ENCODE peak calls at places on chromosomes 12 and 14, in ten cellular contexts. One of them, this sample, is unnamed.

GRCh38 chr12:10021342-10021741 is 9.1 kb upstream of the CLEC9A start:
- DNase-seq in psoas muscle: no peak
- DNase-seq in fibroblast of pulmonary artery: no peak
- DNase-seq in cardiac muscle cell: no peak
- DNase-seq in mammary epithelial cell: no peak
- DNase-seq in AG09309: no peak
- DNase-seq in cardiac fibroblast: no peak
- DNase-seq in mucosa of descending colon: no peak
- DNase-seq in CD8-positive, alpha-beta T cell: no peak
- DNase-seq in brain microvascular endothelial cell: no peak
- DNase-seq in this sample: no peak

GRCh38 chr14:56474419-56475022 is 105.1 kb upstream of the TMEM260 start:
- DNase-seq in brain microvascular endothelial cell: no peak
- DNase-seq in CD8-positive, alpha-beta T cell: no peak
- DNase-seq in AG09309: no peak
- DNase-seq in mammary epithelial cell: peak; percentile 13
- DNase-seq in fibroblast of pulmonary artery: peak; percentile 72
- DNase-seq in cardiac fibroblast: peak; percentile 58
- DNase-seq in psoas muscle: no peak
- DNase-seq in mucosa of descending colon: no peak
- DNase-seq in cardiac muscle cell: peak; percentile 65
- DNase-seq in this sample: peak; percentile 44

GRCh38 chr14:58876613-58877012 is 238.9 kb downstream of the DACT1 start:
- DNase-seq in mucosa of descending colon: no peak
- DNase-seq in AG09309: peak; percentile 74
- DNase-seq in brain microvascular endothelial cell: no peak
- DNase-seq in CD8-positive, alpha-beta T cell: no peak
- DNase-seq in mammary epithelial cell: no peak
- DNase-seq in cardiac muscle cell: peak; percentile 90
- DNase-seq in psoas muscle: no peak
- DNase-seq in fibroblast of pulmonary artery: peak; percentile 91
- DNase-seq in cardiac fibroblast: peak; percentile 86
- DNase-seq in this sample: no peak

GRCh38 chr12:30807695-30808034 is 52.9 kb upstream of the CAPRIN2 start:
- DNase-seq in fibroblast of pulmonary artery: no peak
- DNase-seq in cardiac fibroblast: no peak
- DNase-seq in AG09309: no peak
- DNase-seq in mucosa of descending colon: no peak
- DNase-seq in psoas muscle: no peak
- DNase-seq in CD8-positive, alpha-beta T cell: no peak
- DNase-seq in brain microvascular endothelial cell: no peak
- DNase-seq in mammary epithelial cell: no peak
- DNase-seq in cardiac muscle cell: no peak
- DNase-seq in this sample: no peak

GRCh38 chr14:79656496-79656895 is 554.8 kb downstream of the DIO2 start:
- DNase-seq in mammary epithelial cell: no peak
- DNase-seq in AG09309: no peak
- DNase-seq in CD8-positive, alpha-beta T cell: no peak
- DNase-seq in mucosa of descending colon: no peak
- DNase-seq in psoas muscle: no peak
- DNase-seq in brain microvascular endothelial cell: no peak
- DNase-seq in cardiac muscle cell: no peak
- DNase-seq in cardiac fibroblast: no peak
- DNase-seq in fibroblast of pulmonary artery: no peak
- DNase-seq in this sample: no peak

GRCh38 chr12:22518067-22518719 is 26.1 kb downstream of the C2CD5 start:
- DNase-seq in psoas muscle: no peak
- DNase-seq in cardiac fibroblast: peak; percentile 75
- DNase-seq in AG09309: no peak
- DNase-seq in mammary epithelial cell: peak; percentile 78
- DNase-seq in cardiac muscle cell: peak; percentile 71
- DNase-seq in mucosa of descending colon: no peak
- DNase-seq in CD8-positive, alpha-beta T cell: no peak
- DNase-seq in fibroblast of pulmonary artery: peak; percentile 67
- DNase-seq in brain microvascular endothelial cell: peak; percentile 18
- DNase-seq in this sample: peak; percentile 90

GRCh38 chr12:7947011-7947410 is 11.0 kb upstream of the SLC2A3 start:
- DNase-seq in fibroblast of pulmonary artery: no peak
- DNase-seq in mucosa of descending colon: no peak
- DNase-seq in brain microvascular endothelial cell: no peak
- DNase-seq in psoas muscle: no peak
- DNase-seq in AG09309: no peak
- DNase-seq in mammary epithelial cell: no peak
- DNase-seq in cardiac fibroblast: no peak
- DNase-seq in cardiac muscle cell: no peak
- DNase-seq in CD8-positive, alpha-beta T cell: no peak
- DNase-seq in this sample: no peak

GRCh38 chr14:22781606-22782000 is 15.1 kb downstream of the OXA1L start:
- DNase-seq in cardiac muscle cell: no peak
- DNase-seq in cardiac fibroblast: no peak
- DNase-seq in CD8-positive, alpha-beta T cell: no peak
- DNase-seq in mammary epithelial cell: peak; percentile 14
- DNase-seq in AG09309: no peak
- DNase-seq in psoas muscle: no peak
- DNase-seq in brain microvascular endothelial cell: no peak
- DNase-seq in fibroblast of pulmonary artery: no peak
- DNase-seq in mucosa of descending colon: no peak
- DNase-seq in this sample: peak; percentile 18

GRCh38 chr14:56378474-56378873 is 201.1 kb upstream of the TMEM260 start:
- DNase-seq in CD8-positive, alpha-beta T cell: no peak
- DNase-seq in fibroblast of pulmonary artery: peak; percentile 94
- DNase-seq in cardiac muscle cell: peak; percentile 86
- DNase-seq in cardiac fibroblast: peak; percentile 87
- DNase-seq in mucosa of descending colon: no peak
- DNase-seq in brain microvascular endothelial cell: peak; percentile 18
- DNase-seq in psoas muscle: no peak
- DNase-seq in AG09309: peak; percentile 60
- DNase-seq in mammary epithelial cell: peak; percentile 53
- DNase-seq in this sample: peak; percentile 88

GRCh38 chr12:67067453-67068203 is 201.5 kb upstream of the CAND1 start:
- DNase-seq in mucosa of descending colon: peak; percentile 23
- DNase-seq in AG09309: no peak
- DNase-seq in mammary epithelial cell: peak; percentile 54
- DNase-seq in brain microvascular endothelial cell: no peak
- DNase-seq in cardiac muscle cell: no peak
- DNase-seq in psoas muscle: no peak
- DNase-seq in CD8-positive, alpha-beta T cell: no peak
- DNase-seq in cardiac fibroblast: no peak
- DNase-seq in fibroblast of pulmonary artery: no peak
- DNase-seq in this sample: peak; percentile 72

GRCh38 chr14:77032483-77032853 is 4.0 kb upstream of the IRF2BPL start:
- DNase-seq in CD8-positive, alpha-beta T cell: no peak
- DNase-seq in mucosa of descending colon: no peak
- DNase-seq in brain microvascular endothelial cell: no peak
- DNase-seq in fibroblast of pulmonary artery: no peak
- DNase-seq in AG09309: no peak
- DNase-seq in mammary epithelial cell: no peak
- DNase-seq in psoas muscle: no peak
- DNase-seq in cardiac muscle cell: no peak
- DNase-seq in cardiac fibroblast: no peak
- DNase-seq in this sample: no peak

GRCh38 chr12:76142305-76142704 is 57.8 kb upstream of the NAP1L1 start:
- DNase-seq in psoas muscle: no peak
- DNase-seq in cardiac muscle cell: no peak
- DNase-seq in AG09309: no peak
- DNase-seq in mammary epithelial cell: no peak
- DNase-seq in brain microvascular endothelial cell: no peak
- DNase-seq in cardiac fibroblast: no peak
- DNase-seq in CD8-positive, alpha-beta T cell: no peak
- DNase-seq in fibroblast of pulmonary artery: no peak
- DNase-seq in mucosa of descending colon: no peak
- DNase-seq in this sample: no peak

GRCh38 chr12:76143343-76144252 is 59.1 kb upstream of the NAP1L1 start:
- DNase-seq in psoas muscle: no peak
- DNase-seq in brain microvascular endothelial cell: no peak
- DNase-seq in mucosa of descending colon: no peak
- DNase-seq in cardiac fibroblast: peak; percentile 11
- DNase-seq in cardiac muscle cell: no peak
- DNase-seq in fibroblast of pulmonary artery: no peak
- DNase-seq in CD8-positive, alpha-beta T cell: peak; percentile 16
- DNase-seq in mammary epithelial cell: no peak
- DNase-seq in AG09309: no peak
- DNase-seq in this sample: no peak

GRCh38 chr12:76135456-76135855 is 51.0 kb upstream of the NAP1L1 start:
- DNase-seq in brain microvascular endothelial cell: no peak
- DNase-seq in fibroblast of pulmonary artery: no peak
- DNase-seq in CD8-positive, alpha-beta T cell: no peak
- DNase-seq in cardiac fibroblast: peak; percentile 12
- DNase-seq in psoas muscle: no peak
- DNase-seq in mammary epithelial cell: no peak
- DNase-seq in cardiac muscle cell: no peak
- DNase-seq in mucosa of descending colon: no peak
- DNase-seq in AG09309: no peak
- DNase-seq in this sample: no peak

GRCh38 chr12:76138656-76139055 is 54.2 kb upstream of the NAP1L1 start:
- DNase-seq in mammary epithelial cell: no peak
- DNase-seq in mucosa of descending colon: no peak
- DNase-seq in fibroblast of pulmonary artery: no peak
- DNase-seq in AG09309: no peak
- DNase-seq in psoas muscle: no peak
- DNase-seq in brain microvascular endothelial cell: no peak
- DNase-seq in cardiac fibroblast: no peak
- DNase-seq in cardiac muscle cell: no peak
- DNase-seq in CD8-positive, alpha-beta T cell: no peak
- DNase-seq in this sample: no peak

GRCh38 chr12:76137611-76138010 is 53.1 kb upstream of the NAP1L1 start:
- DNase-seq in mucosa of descending colon: no peak
- DNase-seq in psoas muscle: no peak
- DNase-seq in cardiac fibroblast: peak; percentile 89
- DNase-seq in CD8-positive, alpha-beta T cell: no peak
- DNase-seq in fibroblast of pulmonary artery: peak; percentile 88
- DNase-seq in mammary epithelial cell: no peak
- DNase-seq in cardiac muscle cell: peak; percentile 87
- DNase-seq in AG09309: no peak
- DNase-seq in brain microvascular endothelial cell: peak; percentile 57
- DNase-seq in this sample: no peak
- TF ChIP-seq CTCF in mucosa of descending colon: no peak
- TF ChIP-seq CTCF in psoas muscle: no peak
- TF ChIP-seq CTCF in cardiac fibroblast: no peak
- TF ChIP-seq CTCF in CD8-positive, alpha-beta T cell: no peak
- TF ChIP-seq CTCF in fibroblast of pulmonary artery: no peak
- TF ChIP-seq CTCF in mammary epithelial cell: no peak
- TF ChIP-seq CTCF in cardiac muscle cell: no peak
- TF ChIP-seq CTCF in AG09309: no peak
- TF ChIP-seq CTCF in brain microvascular endothelial cell: no peak
- TF ChIP-seq CTCF in this sample: no peak

GRCh38 chr14:73613419-73613963 is 1.2 kb downstream of the ACOT6 start:
- DNase-seq in mucosa of descending colon: no peak
- DNase-seq in mammary epithelial cell: no peak
- DNase-seq in psoas muscle: no peak
- DNase-seq in brain microvascular endothelial cell: no peak
- DNase-seq in CD8-positive, alpha-beta T cell: no peak
- DNase-seq in cardiac fibroblast: no peak
- DNase-seq in cardiac muscle cell: no peak
- DNase-seq in AG09309: no peak
- DNase-seq in fibroblast of pulmonary artery: no peak
- DNase-seq in this sample: no peak
- H3K4me3 ChIP-seq in mucosa of descending colon: no peak overlapping the region
- H3K4me3 ChIP-seq in mammary epithelial cell: peak overlapping the region; percentile 58
- H3K4me3 ChIP-seq in psoas muscle: peak overlapping the region; percentile 86
- H3K4me3 ChIP-seq in brain microvascular endothelial cell: no peak overlapping the region
- H3K4me3 ChIP-seq in CD8-positive, alpha-beta T cell: no peak overlapping the region
- H3K4me3 ChIP-seq in cardiac fibroblast: peak overlapping the region; percentile 63
- H3K4me3 ChIP-seq in cardiac muscle cell: no peak overlapping the region
- H3K4me3 ChIP-seq in AG09309: no peak overlapping the region
- H3K4me3 ChIP-seq in fibroblast of pulmonary artery: no peak overlapping the region
- H3K4me3 ChIP-seq in this sample: no peak overlapping the region

GRCh38 chr12:125530876-125531275 is 465.6 kb downstream of the AACS start:
- DNase-seq in AG09309: no peak
- DNase-seq in brain microvascular endothelial cell: no peak
- DNase-seq in cardiac fibroblast: no peak
- DNase-seq in fibroblast of pulmonary artery: no peak
- DNase-seq in mucosa of descending colon: no peak
- DNase-seq in cardiac muscle cell: no peak
- DNase-seq in CD8-positive, alpha-beta T cell: no peak
- DNase-seq in mammary epithelial cell: no peak
- DNase-seq in psoas muscle: no peak
- DNase-seq in this sample: no peak

GRCh38 chr12:125538800-125539199 is 473.6 kb downstream of the AACS start:
- DNase-seq in cardiac fibroblast: no peak
- DNase-seq in cardiac muscle cell: no peak
- DNase-seq in CD8-positive, alpha-beta T cell: no peak
- DNase-seq in fibroblast of pulmonary artery: no peak
- DNase-seq in brain microvascular endothelial cell: no peak
- DNase-seq in AG09309: no peak
- DNase-seq in mammary epithelial cell: no peak
- DNase-seq in mucosa of descending colon: no peak
- DNase-seq in psoas muscle: no peak
- DNase-seq in this sample: no peak

GRCh38 chr12:125528300-125528699 is 463.1 kb downstream of the AACS start:
- DNase-seq in fibroblast of pulmonary artery: no peak
- DNase-seq in CD8-positive, alpha-beta T cell: no peak
- DNase-seq in mammary epithelial cell: no peak
- DNase-seq in AG09309: no peak
- DNase-seq in brain microvascular endothelial cell: no peak
- DNase-seq in mucosa of descending colon: no peak
- DNase-seq in cardiac muscle cell: no peak
- DNase-seq in psoas muscle: no peak
- DNase-seq in cardiac fibroblast: no peak
- DNase-seq in this sample: no peak

GRCh38 chr12:125533434-125534029 is 468.3 kb downstream of the AACS start:
- DNase-seq in psoas muscle: no peak
- DNase-seq in cardiac muscle cell: no peak
- DNase-seq in fibroblast of pulmonary artery: no peak
- DNase-seq in CD8-positive, alpha-beta T cell: no peak
- DNase-seq in mammary epithelial cell: no peak
- DNase-seq in AG09309: no peak
- DNase-seq in brain microvascular endothelial cell: no peak
- DNase-seq in mucosa of descending colon: peak; percentile 53
- DNase-seq in cardiac fibroblast: no peak
- DNase-seq in this sample: no peak
- TF ChIP-seq CTCF in psoas muscle: peak; percentile 29
- TF ChIP-seq CTCF in cardiac muscle cell: peak; percentile 43
- TF ChIP-seq CTCF in fibroblast of pulmonary artery: no peak
- TF ChIP-seq CTCF in CD8-positive, alpha-beta T cell: no peak
- TF ChIP-seq CTCF in mammary epithelial cell: peak; percentile 40
- TF ChIP-seq CTCF in AG09309: peak; percentile 47
- TF ChIP-seq CTCF in brain microvascular endothelial cell: peak; percentile 69
- TF ChIP-seq CTCF in mucosa of descending colon: peak; percentile 46
- TF ChIP-seq CTCF in cardiac fibroblast: peak; percentile 55
- TF ChIP-seq CTCF in this sample: peak; percentile 55

GRCh38 chr14:89303452-89304435 is 113.3 kb downstream of the FOXN3 start:
- DNase-seq in mucosa of descending colon: no peak
- DNase-seq in cardiac fibroblast: peak; percentile 90
- DNase-seq in CD8-positive, alpha-beta T cell: peak; percentile 13
- DNase-seq in brain microvascular endothelial cell: peak; percentile 73
- DNase-seq in cardiac muscle cell: peak; percentile 83
- DNase-seq in AG09309: peak; percentile 67
- DNase-seq in psoas muscle: peak; percentile 62
- DNase-seq in mammary epithelial cell: peak; percentile 3
- DNase-seq in fibroblast of pulmonary artery: peak; percentile 85
- DNase-seq in this sample: peak; percentile 46
- H3K4me3 ChIP-seq in mucosa of descending colon: no peak overlapping the region
- H3K4me3 ChIP-seq in cardiac fibroblast: peak overlapping the region; percentile 29
- H3K4me3 ChIP-seq in CD8-positive, alpha-beta T cell: peak overlapping the region; percentile 14
- H3K4me3 ChIP-seq in brain microvascular endothelial cell: peak overlapping the region; percentile 18
- H3K4me3 ChIP-seq in cardiac muscle cell: peak overlapping the region; percentile 1
- H3K4me3 ChIP-seq in AG09309: peak overlapping the region; percentile 11
- H3K4me3 ChIP-seq in psoas muscle: peak overlapping the region; percentile 55
- H3K4me3 ChIP-seq in mammary epithelial cell: no peak overlapping the region
- H3K4me3 ChIP-seq in fibroblast of pulmonary artery: peak overlapping the region; percentile 44
- H3K4me3 ChIP-seq in this sample: no peak overlapping the region

This sample was measured in bronchial epithelial cell.